ENCODE peak calls at places on chromosome 7, in seven cellular contexts. One of them, this sample, is unnamed.

GRCh38 chr7:22983257-22983855 is 30.6 kb downstream of the HYCC1 start:
- DNase-seq in A549: no peak
- DNase-seq in mesendoderm: peak
- DNase-seq in PC-3: no peak
- DNase-seq in OCI-LY7: no peak
- DNase-seq in GM23338: peak
- DNase-seq in fibroblast of lung: peak
- DNase-seq in this sample: no peak

GRCh38 chr7:10022957-10023356 is 950.7 kb upstream of the PHF14 start:
- DNase-seq in mesendoderm: peak
- DNase-seq in OCI-LY7: no peak
- DNase-seq in A549: no peak
- DNase-seq in GM23338: peak
- DNase-seq in fibroblast of lung: peak
- DNase-seq in PC-3: peak
- DNase-seq in this sample: peak

GRCh38 chr7:20438665-20439376 is 108.1 kb downstream of the ITGB8 start:
- DNase-seq in fibroblast of lung: no peak
- DNase-seq in PC-3: no peak
- DNase-seq in mesendoderm: no peak
- DNase-seq in A549: no peak
- DNase-seq in OCI-LY7: peak
- DNase-seq in GM23338: no peak
- DNase-seq in this sample: no peak

GRCh38 chr7:41027428-41028115 is 675.3 kb downstream of the INHBA start:
- DNase-seq in A549: peak
- DNase-seq in GM23338: no peak
- DNase-seq in mesendoderm: peak
- DNase-seq in PC-3: peak
- DNase-seq in OCI-LY7: no peak
- DNase-seq in fibroblast of lung: peak
- DNase-seq in this sample: peak

GRCh38 chr7:65449505-65449852 is 75.8 kb downstream of the ZNF92 start:
- DNase-seq in fibroblast of lung: no peak
- DNase-seq in OCI-LY7: no peak
- DNase-seq in A549: no peak
- DNase-seq in mesendoderm: no peak
- DNase-seq in PC-3: peak
- DNase-seq in GM23338: no peak
- DNase-seq in this sample: no peak

GRCh38 chr7:632831-633210 is 93.7 kb upstream of the DNAAF5 start:
- DNase-seq in GM23338: no peak
- DNase-seq in OCI-LY7: no peak
- DNase-seq in A549: no peak
- DNase-seq in mesendoderm: no peak
- DNase-seq in PC-3: no peak
- DNase-seq in fibroblast of lung: no peak
- DNase-seq in this sample: no peak

GRCh38 chr7:17275749-17276671 is 22.4 kb upstream of the AHR start:
- DNase-seq in GM23338: no peak
- DNase-seq in OCI-LY7: no peak
- DNase-seq in mesendoderm: no peak
- DNase-seq in fibroblast of lung: peak
- DNase-seq in A549: peak
- DNase-seq in PC-3: peak
- DNase-seq in this sample: peak

GRCh38 chr7:48424731-48425130 is 253.5 kb downstream of the ABCA13 start:
- DNase-seq in OCI-LY7: peak
- DNase-seq in GM23338: peak
- DNase-seq in fibroblast of lung: peak
- DNase-seq in mesendoderm: peak
- DNase-seq in PC-3: peak
- DNase-seq in A549: peak
- DNase-seq in this sample: peak

GRCh38 chr7:15801565-15801964 is 115.1 kb upstream of the MEOX2 start:
- DNase-seq in A549: no peak
- DNase-seq in mesendoderm: no peak
- DNase-seq in GM23338: peak
- DNase-seq in PC-3: no peak
- DNase-seq in fibroblast of lung: peak
- DNase-seq in OCI-LY7: no peak
- DNase-seq in this sample: no peak

GRCh38 chr7:144437370-144438191 is 34.1 kb upstream of the NOBOX start:
- DNase-seq in PC-3: peak
- DNase-seq in fibroblast of lung: peak
- DNase-seq in OCI-LY7: peak
- DNase-seq in A549: peak
- DNase-seq in GM23338: peak
- DNase-seq in mesendoderm: peak
- DNase-seq in this sample: peak

GRCh38 chr7:2260820-2261219 is 18.8 kb downstream of the NUDT1 start:
- DNase-seq in OCI-LY7: no peak
- DNase-seq in mesendoderm: no peak
- DNase-seq in PC-3: peak
- DNase-seq in fibroblast of lung: no peak
- DNase-seq in GM23338: no peak
- DNase-seq in A549: peak
- DNase-seq in this sample: peak

GRCh38 chr7:142300689-142301088 is 42.8 kb upstream of the PRSS58 start:
- DNase-seq in A549: peak
- DNase-seq in mesendoderm: peak
- DNase-seq in GM23338: peak
- DNase-seq in OCI-LY7: peak
- DNase-seq in PC-3: peak
- DNase-seq in fibroblast of lung: no peak
- DNase-seq in this sample: no peak

GRCh38 chr7:85176197-85176596 is 10.7 kb downstream of the SEMA3D start:
- DNase-seq in A549: no peak
- DNase-seq in mesendoderm: no peak
- DNase-seq in OCI-LY7: no peak
- DNase-seq in GM23338: no peak
- DNase-seq in PC-3: peak
- DNase-seq in fibroblast of lung: peak
- DNase-seq in this sample: no peak

GRCh38 chr7:30200591-30200990 is 65.8 kb downstream of the MTURN start:
- DNase-seq in A549: no peak
- DNase-seq in PC-3: no peak
- DNase-seq in GM23338: no peak
- DNase-seq in OCI-LY7: no peak
- DNase-seq in mesendoderm: no peak
- DNase-seq in fibroblast of lung: no peak
- DNase-seq in this sample: no peak

GRCh38 chr7:45872116-45873034 is 507 bp downstream of the CCDC201 start:
- DNase-seq in PC-3: peak
- DNase-seq in A549: peak
- DNase-seq in OCI-LY7: peak
- DNase-seq in fibroblast of lung: no peak
- DNase-seq in mesendoderm: peak
- DNase-seq in GM23338: peak
- DNase-seq in this sample: peak

GRCh38 chr7:55405856-55406541 is 40.9 kb downstream of the LANCL2 start:
- DNase-seq in A549: no peak
- DNase-seq in fibroblast of lung: no peak
- DNase-seq in PC-3: no peak
- DNase-seq in OCI-LY7: no peak
- DNase-seq in GM23338: no peak
- DNase-seq in mesendoderm: no peak
- DNase-seq in this sample: no peak

GRCh38 chr7:47034180-47034579 is 547.7 kb downstream of the TNS3 start:
- DNase-seq in mesendoderm: no peak
- DNase-seq in OCI-LY7: no peak
- DNase-seq in A549: no peak
- DNase-seq in fibroblast of lung: peak
- DNase-seq in GM23338: no peak
- DNase-seq in PC-3: no peak
- DNase-seq in this sample: no peak

GRCh38 chr7:41162612-41163011 is 540.3 kb downstream of the INHBA start:
- DNase-seq in GM23338: no peak
- DNase-seq in fibroblast of lung: peak
- DNase-seq in A549: no peak
- DNase-seq in PC-3: no peak
- DNase-seq in OCI-LY7: no peak
- DNase-seq in mesendoderm: no peak
- DNase-seq in this sample: peak

GRCh38 chr7:117837841-117838240 is 35.4 kb downstream of the CTTNBP2 start:
- DNase-seq in GM23338: no peak
- DNase-seq in A549: no peak
- DNase-seq in PC-3: peak
- DNase-seq in fibroblast of lung: no peak
- DNase-seq in OCI-LY7: no peak
- DNase-seq in mesendoderm: peak
- DNase-seq in this sample: no peak

GRCh38 chr7:116799912-116800311 is 62.5 kb upstream of the CAPZA2 start:
- DNase-seq in fibroblast of lung: no peak
- DNase-seq in mesendoderm: no peak
- DNase-seq in OCI-LY7: no peak
- DNase-seq in A549: no peak
- DNase-seq in GM23338: no peak
- DNase-seq in PC-3: no peak
- DNase-seq in this sample: no peak

GRCh38 chr7:44884553-44885393 is 557 bp downstream of the PURB start:
- DNase-seq in mesendoderm: peak
- DNase-seq in OCI-LY7: peak
- DNase-seq in PC-3: peak
- DNase-seq in GM23338: peak
- DNase-seq in A549: peak
- DNase-seq in fibroblast of lung: peak
- DNase-seq in this sample: peak

GRCh38 chr7:90613088-90613498 is 17.0 kb downstream of the CDK14 start:
- DNase-seq in OCI-LY7: no peak
- DNase-seq in GM23338: no peak
- DNase-seq in mesendoderm: no peak
- DNase-seq in PC-3: no peak
- DNase-seq in A549: no peak
- DNase-seq in fibroblast of lung: peak
- DNase-seq in this sample: no peak
- H3K4me2 ChIP-seq in OCI-LY7: no peak
- H3K4me2 ChIP-seq in GM23338: no peak
- H3K4me2 ChIP-seq in mesendoderm: no peak
- H3K4me2 ChIP-seq in PC-3: no peak
- H3K4me2 ChIP-seq in A549: no peak
- H3K4me2 ChIP-seq in fibroblast of lung: no peak
- H3K4me2 ChIP-seq in this sample: no peak

GRCh38 chr7:74190259-74190658 is 16.1 kb downstream of the EIF4H start:
- DNase-seq in OCI-LY7: no peak
- DNase-seq in mesendoderm: no peak
- DNase-seq in A549: no peak
- DNase-seq in fibroblast of lung: no peak
- DNase-seq in PC-3: no peak
- DNase-seq in GM23338: no peak
- DNase-seq in this sample: no peak

GRCh38 chr7:74193913-74194312 is 15.9 kb upstream of the LAT2 start:
- DNase-seq in fibroblast of lung: no peak
- DNase-seq in mesendoderm: no peak
- DNase-seq in A549: no peak
- DNase-seq in PC-3: no peak
- DNase-seq in OCI-LY7: no peak
- DNase-seq in GM23338: no peak
- DNase-seq in this sample: no peak

GRCh38 chr7:74194686-74195085 is 15.1 kb upstream of the LAT2 start:
- DNase-seq in PC-3: no peak
- DNase-seq in A549: no peak
- DNase-seq in mesendoderm: no peak
- DNase-seq in fibroblast of lung: no peak
- DNase-seq in OCI-LY7: no peak
- DNase-seq in GM23338: no peak
- DNase-seq in this sample: no peak

GRCh38 chr7:74191231-74191630 is 17.1 kb downstream of the EIF4H start:
- DNase-seq in fibroblast of lung: no peak
- DNase-seq in A549: no peak
- DNase-seq in PC-3: no peak
- DNase-seq in GM23338: no peak
- DNase-seq in OCI-LY7: no peak
- DNase-seq in mesendoderm: no peak
- DNase-seq in this sample: no peak

GRCh38 chr7:74193054-74193453 is 16.8 kb upstream of the LAT2 start:
- DNase-seq in GM23338: no peak
- DNase-seq in OCI-LY7: no peak
- DNase-seq in PC-3: no peak
- DNase-seq in A549: no peak
- DNase-seq in mesendoderm: no peak
- DNase-seq in fibroblast of lung: no peak
- DNase-seq in this sample: no peak
- H3K4me2 ChIP-seq in GM23338: no peak
- H3K4me2 ChIP-seq in OCI-LY7: no peak
- H3K4me2 ChIP-seq in PC-3: no peak
- H3K4me2 ChIP-seq in A549: no peak
- H3K4me2 ChIP-seq in mesendoderm: no peak
- H3K4me2 ChIP-seq in fibroblast of lung: no peak
- H3K4me2 ChIP-seq in this sample: no peak

DNA sequence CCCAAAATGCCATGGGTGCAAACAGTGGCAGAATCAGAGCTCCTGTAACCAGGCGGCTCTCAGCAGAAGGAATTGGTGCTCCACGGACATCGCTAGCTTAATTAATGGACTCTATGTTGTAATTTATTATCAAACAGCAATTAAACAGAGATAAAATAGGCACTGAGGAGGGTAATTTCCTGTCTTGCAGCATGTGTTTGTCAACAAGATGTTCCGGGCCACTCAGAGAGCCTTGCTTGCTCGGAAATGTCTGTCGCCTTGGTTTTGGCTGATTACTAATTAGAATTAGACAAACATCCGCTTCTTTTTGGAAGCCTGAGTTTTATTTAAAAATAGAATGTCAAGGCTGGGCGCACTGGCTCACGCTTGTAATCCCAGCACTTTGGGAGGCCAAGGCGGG is 551.4 kb downstream of the GALNT17 start:
- DNase-seq in A549: no peak
- DNase-seq in mesendoderm: peak
- DNase-seq in PC-3: no peak
- DNase-seq in fibroblast of lung: no peak
- DNase-seq in GM23338: no peak
- DNase-seq in OCI-LY7: no peak
- DNase-seq in this sample: no peak
- H3K4me2 ChIP-seq in A549: no peak
- H3K4me2 ChIP-seq in mesendoderm: peak
- H3K4me2 ChIP-seq in PC-3: no peak
- H3K4me2 ChIP-seq in fibroblast of lung: no peak
- H3K4me2 ChIP-seq in GM23338: no peak
- H3K4me2 ChIP-seq in OCI-LY7: no peak
- H3K4me2 ChIP-seq in this sample: no peak

DNA sequence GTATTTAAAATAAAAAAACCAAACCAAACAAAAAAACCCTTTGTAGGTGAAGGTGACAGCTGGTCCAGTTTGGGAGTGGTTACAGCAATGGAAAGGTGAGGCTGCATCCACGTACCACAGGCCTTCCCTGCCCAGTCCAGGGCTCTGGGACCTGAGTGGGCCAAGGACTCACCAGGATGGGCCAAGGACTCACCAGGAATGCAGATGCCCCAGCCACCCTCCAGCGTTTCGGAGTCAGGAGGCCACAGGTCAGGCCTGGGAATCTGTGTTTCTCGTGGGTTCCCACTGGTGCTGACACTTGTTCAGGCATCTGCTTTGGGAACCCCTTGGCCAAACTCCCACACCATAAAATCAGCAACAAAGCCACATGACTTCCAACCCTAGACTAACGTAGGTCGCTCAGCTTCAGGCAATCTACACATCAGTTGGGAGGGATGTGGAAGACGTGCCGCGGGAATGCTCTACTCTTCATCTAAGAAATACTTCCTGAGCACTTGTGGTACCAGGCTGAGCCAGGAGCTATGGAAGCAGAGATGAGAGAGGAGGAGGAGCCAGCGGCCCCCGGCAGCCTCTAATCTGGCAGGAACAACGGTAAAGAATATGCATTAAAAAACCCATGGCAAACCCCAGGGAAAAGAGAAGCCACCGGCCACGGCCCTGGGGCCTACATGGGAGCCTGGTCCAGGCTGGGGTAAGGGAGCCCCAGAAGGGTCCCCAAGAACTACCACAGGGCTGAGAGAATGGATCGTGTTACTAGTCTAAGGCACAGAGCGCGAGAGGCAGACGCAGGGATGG is 473.4 kb downstream of the PTPRN2 start:
- DNase-seq in fibroblast of lung: no peak
- DNase-seq in OCI-LY7: no peak
- DNase-seq in A549: no peak
- DNase-seq in mesendoderm: no peak
- DNase-seq in GM23338: no peak
- DNase-seq in PC-3: no peak
- DNase-seq in this sample: no peak
- H3K4me2 ChIP-seq in fibroblast of lung: no peak
- H3K4me2 ChIP-seq in OCI-LY7: no peak
- H3K4me2 ChIP-seq in A549: no peak
- H3K4me2 ChIP-seq in mesendoderm: no peak
- H3K4me2 ChIP-seq in GM23338: no peak
- H3K4me2 ChIP-seq in PC-3: no peak
- H3K4me2 ChIP-seq in this sample: no peak

This sample was measured in PC-9.